ENCODE peak calls at places on chromosome X, in five cellular contexts. E is transverse colon, W is lung, I is mucosa of descending colon, C is stomach. U is an unnamed sample.

GRCh38 chrX:149950681-149951080 is 12.4 kb upstream of the EOLA2 start:
- DNase-seq in E (no peak), W (no peak), I (no peak), C (no peak), U (peak; percentile 41)

GRCh38 chrX:129310000-129310399 is 213.3 kb downstream of the SMARCA1 start:
- DNase-seq in E (no peak), W (no peak), I (no peak), C (no peak), U (no peak)

GRCh38 chrX:87006561-87006960 is 511.0 kb upstream of the KLHL4 start:
- DNase-seq in E (no peak), W (no peak), I (no peak), C (no peak), U (no peak)

GRCh38 chrX:110407910-110408545 is 49.4 kb downstream of the RTL9 start:
- DNase-seq in E (peak; percentile 28), W (peak; percentile 62), I (no peak), C (no peak), U (peak; percentile 70)

GRCh38 chrX:12441376-12442128 is 303.3 kb downstream of the FRMPD4 start:
- DNase-seq in E (no peak), W (no peak), I (no peak), C (no peak), U (peak; percentile 14)

GRCh38 chrX:129726307-129727111 is 12.3 kb upstream of the XPNPEP2 start:
- DNase-seq in E (peak; percentile 62), W (peak; percentile 61), I (peak; percentile 72), C (peak; percentile 65), U (peak; percentile 66)

GRCh38 chrX:45622538-45622937 is 421.9 kb upstream of the DIPK2B start:
- DNase-seq in E (no peak), W (no peak), I (no peak), C (no peak), U (no peak)

GRCh38 chrX:49054073-49054762 is 4.6 kb upstream of the CCDC120 start:
- DNase-seq in E (no peak), W (no peak), I (no peak), C (no peak), U (no peak)

GRCh38 chrX:21798677-21799219 is 40.7 kb upstream of the MBTPS2 start:
- DNase-seq in E (no peak), W (no peak), I (no peak), C (peak; percentile 26), U (no peak)

GRCh38 chrX:153302796-153303195 is 18.8 kb downstream of the PNMA6F start:
- DNase-seq in E (no peak), W (no peak), I (no peak), C (no peak), U (no peak)

GRCh38 chrX:153306527-153307115 is 14.9 kb downstream of the PNMA6F start:
- DNase-seq in E (no peak), W (no peak), I (no peak), C (no peak), U (no peak)

GRCh38 chrX:153305941-153306464 is 15.6 kb downstream of the PNMA6F start:
- DNase-seq in E (no peak), W (no peak), I (no peak), C (no peak), U (no peak)

GRCh38 chrX:153303276-153304262 is 18.0 kb downstream of the PNMA6F start:
- DNase-seq in E (no peak), W (no peak), I (no peak), C (no peak), U (no peak)

GRCh38 chrX:153304988-153305736 is 16.4 kb downstream of the PNMA6F start:
- DNase-seq in E (no peak), W (no peak), I (no peak), C (no peak), U (no peak)
- H3K9me3 ChIP-seq in E (no peaks in the 10 kb centered on the region), W (no peaks in the 10 kb centered on the region), I (no peaks in the 10 kb centered on the region), C (no peaks in the 10 kb centered on the region), U (no peaks in the 10 kb centered on the region)

GRCh38 chrX:19705196-19705769 is 182.1 kb downstream of the SH3KBP1 start:
- DNase-seq in E (no peak), W (no peak), I (no peak), C (no peak), U (no peak)

GRCh38 chrX:19707472-19707871 is 179.9 kb downstream of the SH3KBP1 start:
- DNase-seq in E (no peak), W (no peak), I (no peak), C (no peak), U (no peak)

GRCh38 chrX:19709812-19710518 is 177.4 kb downstream of the SH3KBP1 start:
- DNase-seq in E (no peak), W (no peak), I (no peak), C (no peak), U (no peak)

GRCh38 chrX:19708683-19709082 is 178.7 kb downstream of the SH3KBP1 start:
- DNase-seq in E (no peak), W (no peak), I (no peak), C (no peak), U (no peak)

DNA sequence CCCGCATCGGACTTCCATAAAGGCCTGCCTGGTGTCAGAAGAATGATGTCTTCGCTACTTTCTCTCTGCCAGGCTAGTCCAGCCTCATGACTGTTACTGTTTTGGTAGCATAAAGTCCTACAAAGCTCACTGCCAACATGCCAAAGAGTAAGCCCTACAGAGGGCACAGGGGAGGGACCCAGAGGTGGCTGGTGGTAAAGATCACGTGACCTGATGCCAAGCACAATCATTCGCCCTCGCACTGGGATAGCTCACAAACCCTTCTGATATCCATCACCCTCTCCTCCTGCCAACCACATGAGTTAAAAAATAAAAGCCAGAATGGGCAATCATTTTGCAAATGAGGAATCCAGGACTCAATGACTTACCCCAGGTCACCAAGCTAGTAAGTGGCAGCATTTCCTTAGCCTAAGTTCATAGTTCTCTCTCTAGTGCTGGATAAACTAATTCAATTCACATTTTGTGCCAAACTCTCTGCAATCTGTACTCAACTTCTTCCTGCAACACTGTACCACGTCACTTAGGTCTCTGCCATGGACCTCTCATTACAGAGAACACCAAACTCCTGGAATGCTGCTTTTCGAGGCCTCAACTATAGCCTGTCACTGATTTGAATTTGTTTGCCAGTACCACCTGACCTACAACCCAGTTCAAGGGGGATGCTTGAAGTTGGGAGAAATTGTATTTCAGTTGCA is 178.1 kb downstream of the SH3KBP1 start:
- DNase-seq in E (no peak), W (no peak), I (no peak), C (no peak), U (no peak)
- H3K4me1 ChIP-seq in E (no peaks in the 10 kb centered on the region), W (no peaks in the 10 kb centered on the region), I (no peaks in the 10 kb centered on the region), C (no peaks in the 10 kb centered on the region), U (no peaks in the 10 kb centered on the region)

DNA sequence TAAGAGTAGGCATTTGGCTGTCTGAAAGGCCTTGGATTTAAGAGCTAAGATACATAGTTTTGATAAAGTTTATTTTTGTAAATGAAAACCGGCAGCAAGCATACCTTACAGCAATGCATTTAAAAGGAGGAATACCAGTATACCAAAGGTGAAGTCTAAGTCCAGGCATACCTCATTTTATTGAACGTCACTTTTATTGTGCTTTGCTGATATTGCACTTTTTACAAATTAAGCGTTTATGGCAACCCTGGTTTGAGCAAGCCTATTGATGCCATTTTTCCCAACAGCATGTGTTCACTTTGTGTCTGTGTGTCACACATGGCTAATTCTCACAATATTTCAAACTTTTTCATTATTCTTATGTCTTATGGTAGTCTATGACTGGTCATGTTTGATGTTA is 8.4 kb upstream of the SLC6A14 start:
- DNase-seq in E (no peak), W (no peak), I (no peak), C (no peak), U (no peak)
- H3K4me3 ChIP-seq in E (no peak overlapping the region), W (no peak overlapping the region), I (no peak overlapping the region), C (no peak overlapping the region), U (no peak overlapping the region)

DNA sequence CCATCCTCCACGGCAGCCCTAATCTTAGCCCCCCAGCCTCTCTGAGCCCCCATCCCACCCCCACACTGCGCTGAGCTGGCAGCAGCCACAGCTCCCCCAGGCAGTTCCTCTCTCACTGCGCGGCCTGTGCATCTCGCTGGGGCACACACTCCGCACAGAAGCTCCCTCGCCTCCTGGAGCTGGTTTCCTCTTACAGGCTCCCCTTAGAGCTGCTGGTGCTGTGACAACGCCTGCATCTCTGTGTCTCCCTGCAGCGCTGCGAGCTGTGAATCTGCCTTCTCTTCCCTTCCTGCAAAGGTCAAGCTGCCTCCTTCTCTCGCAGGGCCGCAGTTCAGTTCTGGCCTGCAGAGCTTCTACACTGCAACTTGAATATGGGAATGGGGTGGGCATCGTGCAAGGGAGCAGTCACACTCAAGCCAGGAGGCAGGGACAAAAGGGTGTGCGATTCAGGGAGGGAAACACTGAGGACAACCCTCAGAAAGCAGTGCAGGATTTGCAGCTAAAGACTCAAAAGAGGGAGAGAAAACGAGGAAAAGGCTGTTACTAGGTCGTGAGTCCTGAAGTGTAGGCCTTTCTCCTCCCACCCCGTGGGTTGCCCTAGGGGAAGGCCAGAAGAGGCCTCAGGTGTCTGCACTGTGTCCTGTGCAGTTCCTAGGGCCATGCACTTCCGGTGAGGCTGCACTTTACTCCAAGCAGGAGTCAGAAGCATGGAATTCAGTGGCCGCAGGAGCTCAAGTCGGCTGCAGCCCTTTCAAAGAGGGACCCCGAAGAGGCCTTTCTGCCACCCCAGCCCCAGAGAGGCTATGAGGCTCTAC is 87.0 kb downstream of the BCOR start:
- DNase-seq in E (no peak), W (no peak), I (no peak), C (no peak), U (no peak)
- H3K9me3 ChIP-seq in E (no peaks in the 10 kb centered on the region), W (peaks cover 12% of the 10 kb centered on the region), I (no peaks in the 10 kb centered on the region), C (no peaks in the 10 kb centered on the region), U (no peaks in the 10 kb centered on the region)

GRCh38 chrX:7346021-7346420 is 198.1 kb upstream of the PUDP start:
- DNase-seq in E (no peak), W (no peak), I (no peak), C (no peak), U (no peak)
- H3K4me1 ChIP-seq in E (no peaks in the 10 kb centered on the region), W (no peaks in the 10 kb centered on the region), I (no peaks in the 10 kb centered on the region), C (no peaks in the 10 kb centered on the region), U (no peaks in the 10 kb centered on the region)

U was measured in testis.